ENCODE peak calls at places on chromosomes 3 and 15, in seven cellular contexts. One of them, this sample, is unnamed.

GRCh38 chr15:68816795-68817303 is 3.8 kb downstream of the ANP32A start:
- DNase-seq in GM06990: no peak
- DNase-seq in right lobe of liver: no peak
- DNase-seq in fibroblast of lung: peak
- DNase-seq in nephron progenitor cell: no peak
- DNase-seq in fibroblast of mammary gland: peak
- DNase-seq in NB4: peak
- DNase-seq in this sample: peak

GRCh38 chr3:115660646-115661442 is 37.5 kb downstream of the GAP43 start:
- DNase-seq in GM06990: peak
- DNase-seq in right lobe of liver: no peak
- DNase-seq in fibroblast of lung: peak
- DNase-seq in nephron progenitor cell: no peak
- DNase-seq in fibroblast of mammary gland: no peak
- DNase-seq in NB4: peak
- DNase-seq in this sample: no peak

GRCh38 chr15:96309143-96309542 is 21.4 kb upstream of the NR2F2 start:
- DNase-seq in GM06990: no peak
- DNase-seq in right lobe of liver: no peak
- DNase-seq in fibroblast of lung: no peak
- DNase-seq in nephron progenitor cell: no peak
- DNase-seq in fibroblast of mammary gland: no peak
- DNase-seq in NB4: no peak
- DNase-seq in this sample: no peak

GRCh38 chr15:74752011-74752410 is 3.4 kb downstream of the CYP1A2 start:
- DNase-seq in GM06990: no peak
- DNase-seq in right lobe of liver: no peak
- DNase-seq in fibroblast of lung: no peak
- DNase-seq in nephron progenitor cell: no peak
- DNase-seq in fibroblast of mammary gland: no peak
- DNase-seq in NB4: no peak
- DNase-seq in this sample: no peak

GRCh38 chr15:86355798-86356197 is 276.1 kb downstream of the AGBL1 start:
- DNase-seq in GM06990: no peak
- DNase-seq in right lobe of liver: no peak
- DNase-seq in fibroblast of lung: no peak
- DNase-seq in nephron progenitor cell: peak
- DNase-seq in fibroblast of mammary gland: no peak
- DNase-seq in NB4: peak
- DNase-seq in this sample: no peak

GRCh38 chr3:126621171-126621570 is 33.8 kb downstream of the TXNRD3 start:
- DNase-seq in GM06990: no peak
- DNase-seq in right lobe of liver: no peak
- DNase-seq in fibroblast of lung: peak
- DNase-seq in nephron progenitor cell: no peak
- DNase-seq in fibroblast of mammary gland: peak
- DNase-seq in NB4: no peak
- DNase-seq in this sample: no peak

GRCh38 chr15:47757331-47757730 is 40.0 kb downstream of the SEMA6D start:
- DNase-seq in GM06990: no peak
- DNase-seq in right lobe of liver: no peak
- DNase-seq in fibroblast of lung: no peak
- DNase-seq in nephron progenitor cell: no peak
- DNase-seq in fibroblast of mammary gland: no peak
- DNase-seq in NB4: no peak
- DNase-seq in this sample: no peak

GRCh38 chr3:67907735-67908134 is 253.3 kb upstream of the SUCLG2 start:
- DNase-seq in GM06990: no peak
- DNase-seq in right lobe of liver: no peak
- DNase-seq in fibroblast of lung: no peak
- DNase-seq in nephron progenitor cell: no peak
- DNase-seq in fibroblast of mammary gland: no peak
- DNase-seq in NB4: no peak
- DNase-seq in this sample: no peak

GRCh38 chr3:183844606-183845005 is 19.2 kb upstream of the MAP6D1 start:
- DNase-seq in GM06990: no peak
- DNase-seq in right lobe of liver: no peak
- DNase-seq in fibroblast of lung: peak
- DNase-seq in nephron progenitor cell: no peak
- DNase-seq in fibroblast of mammary gland: peak
- DNase-seq in NB4: no peak
- DNase-seq in this sample: no peak

GRCh38 chr15:44712108-44713005 is 1.0 kb downstream of the B2M start:
- DNase-seq in GM06990: peak
- DNase-seq in right lobe of liver: peak
- DNase-seq in fibroblast of lung: peak
- DNase-seq in nephron progenitor cell: no peak
- DNase-seq in fibroblast of mammary gland: peak
- DNase-seq in NB4: peak
- DNase-seq in this sample: peak

GRCh38 chr3:10361375-10361774 is 40.5 kb upstream of the SEC13 start:
- DNase-seq in GM06990: no peak
- DNase-seq in right lobe of liver: no peak
- DNase-seq in fibroblast of lung: no peak
- DNase-seq in nephron progenitor cell: no peak
- DNase-seq in fibroblast of mammary gland: no peak
- DNase-seq in NB4: no peak
- DNase-seq in this sample: no peak

GRCh38 chr15:38627684-38628277 is 63.2 kb upstream of the RASGRP1 start:
- DNase-seq in GM06990: no peak
- DNase-seq in right lobe of liver: no peak
- DNase-seq in fibroblast of lung: no peak
- DNase-seq in nephron progenitor cell: no peak
- DNase-seq in fibroblast of mammary gland: no peak
- DNase-seq in NB4: no peak
- DNase-seq in this sample: no peak

GRCh38 chr3:134917631-134918030 is 122.6 kb downstream of the EPHB1 start:
- DNase-seq in GM06990: no peak
- DNase-seq in right lobe of liver: no peak
- DNase-seq in fibroblast of lung: no peak
- DNase-seq in nephron progenitor cell: no peak
- DNase-seq in fibroblast of mammary gland: peak
- DNase-seq in NB4: no peak
- DNase-seq in this sample: no peak

GRCh38 chr15:52172869-52173268 is 18.3 kb downstream of the GNB5 start:
- DNase-seq in GM06990: no peak
- DNase-seq in right lobe of liver: no peak
- DNase-seq in fibroblast of lung: no peak
- DNase-seq in nephron progenitor cell: no peak
- DNase-seq in fibroblast of mammary gland: no peak
- DNase-seq in NB4: no peak
- DNase-seq in this sample: no peak

GRCh38 chr15:68700395-68701123 is 120.1 kb downstream of the ANP32A start:
- DNase-seq in GM06990: no peak
- DNase-seq in right lobe of liver: no peak
- DNase-seq in fibroblast of lung: peak
- DNase-seq in nephron progenitor cell: peak
- DNase-seq in fibroblast of mammary gland: peak
- DNase-seq in NB4: no peak
- DNase-seq in this sample: no peak

GRCh38 chr15:71118881-71119632 is 3.8 kb downstream of the THSD4 start:
- DNase-seq in GM06990: no peak
- DNase-seq in right lobe of liver: no peak
- DNase-seq in fibroblast of lung: no peak
- DNase-seq in nephron progenitor cell: no peak
- DNase-seq in fibroblast of mammary gland: no peak
- DNase-seq in NB4: no peak
- DNase-seq in this sample: no peak

DNA sequence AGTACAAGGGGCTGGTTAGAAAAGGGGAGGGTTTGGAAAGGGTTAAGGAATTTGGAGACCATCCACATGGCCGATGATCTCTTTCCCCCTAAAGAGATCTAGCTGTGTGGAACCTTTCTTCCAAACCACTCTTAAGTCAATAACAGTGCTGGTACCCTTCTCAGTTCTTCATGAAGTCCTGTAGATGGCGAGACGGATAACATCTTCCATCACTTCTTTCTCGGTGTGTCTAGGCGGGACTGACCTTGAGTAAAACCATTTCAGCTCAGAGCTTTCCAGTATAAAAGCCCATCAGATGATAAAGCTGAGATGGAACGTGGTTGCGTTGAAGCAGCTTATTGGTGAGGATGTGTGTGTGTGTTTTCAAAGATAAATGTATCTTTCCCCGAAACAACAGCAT is 151.5 kb upstream of the BHLHE40 start:
- DNase-seq in GM06990: no peak
- DNase-seq in right lobe of liver: no peak
- DNase-seq in fibroblast of lung: no peak
- DNase-seq in nephron progenitor cell: no peak
- DNase-seq in fibroblast of mammary gland: peak
- DNase-seq in NB4: peak
- DNase-seq in this sample: no peak
- TF ChIP-seq CTCF in GM06990: no peak
- TF ChIP-seq CTCF in right lobe of liver: no peak
- TF ChIP-seq CTCF in fibroblast of lung: no peak
- TF ChIP-seq CTCF in nephron progenitor cell: no peak
- TF ChIP-seq CTCF in fibroblast of mammary gland: no peak
- TF ChIP-seq CTCF in NB4: no peak
- TF ChIP-seq CTCF in this sample: no peak

GRCh38 chr15:43209059-43209824 is 11.6 kb downstream of the EPB42 start:
- DNase-seq in GM06990: no peak
- DNase-seq in right lobe of liver: peak
- DNase-seq in fibroblast of lung: no peak
- DNase-seq in nephron progenitor cell: peak
- DNase-seq in fibroblast of mammary gland: no peak
- DNase-seq in NB4: peak
- DNase-seq in this sample: peak
- TF ChIP-seq CTCF in GM06990: peak
- TF ChIP-seq CTCF in right lobe of liver: no peak
- TF ChIP-seq CTCF in fibroblast of lung: no peak
- TF ChIP-seq CTCF in nephron progenitor cell: peak
- TF ChIP-seq CTCF in fibroblast of mammary gland: no peak
- TF ChIP-seq CTCF in NB4: peak
- TF ChIP-seq CTCF in this sample: no peak

GRCh38 chr3:171460226-171461086 is at the start of gene TNIK:
- DNase-seq in GM06990: peak
- DNase-seq in right lobe of liver: peak
- DNase-seq in fibroblast of lung: peak
- DNase-seq in nephron progenitor cell: peak
- DNase-seq in fibroblast of mammary gland: peak
- DNase-seq in NB4: peak
- DNase-seq in this sample: peak
- TF ChIP-seq CTCF in GM06990: no peak
- TF ChIP-seq CTCF in right lobe of liver: peak
- TF ChIP-seq CTCF in fibroblast of lung: peak
- TF ChIP-seq CTCF in nephron progenitor cell: no peak
- TF ChIP-seq CTCF in fibroblast of mammary gland: no peak
- TF ChIP-seq CTCF in NB4: no peak
- TF ChIP-seq CTCF in this sample: no peak

DNA sequence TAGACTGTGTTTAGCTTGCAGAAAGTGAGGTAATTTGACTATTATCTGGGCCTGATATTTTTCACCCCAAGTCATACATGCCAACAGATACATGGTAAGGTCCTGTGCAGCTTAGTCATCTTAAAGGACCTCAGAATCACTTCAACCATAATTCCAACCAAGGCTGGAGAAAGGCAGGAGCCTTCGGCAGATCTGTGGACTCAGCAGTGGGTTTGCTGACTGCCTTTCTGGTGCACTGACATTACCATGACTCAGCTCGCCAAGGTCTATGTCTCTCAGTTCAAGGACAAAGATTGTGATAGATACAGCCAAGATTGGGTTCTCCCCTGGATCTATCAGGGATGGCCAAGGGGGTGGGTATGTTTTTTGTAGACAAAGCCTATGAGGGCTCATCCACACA is 32.7 kb downstream of the LYZL4 start:
- DNase-seq in GM06990: no peak
- DNase-seq in right lobe of liver: no peak
- DNase-seq in fibroblast of lung: no peak
- DNase-seq in nephron progenitor cell: no peak
- DNase-seq in fibroblast of mammary gland: peak
- DNase-seq in NB4: no peak
- DNase-seq in this sample: no peak
- TF ChIP-seq CTCF in GM06990: no peak
- TF ChIP-seq CTCF in right lobe of liver: no peak
- TF ChIP-seq CTCF in fibroblast of lung: no peak
- TF ChIP-seq CTCF in nephron progenitor cell: no peak
- TF ChIP-seq CTCF in fibroblast of mammary gland: no peak
- TF ChIP-seq CTCF in NB4: no peak
- TF ChIP-seq CTCF in this sample: no peak

GRCh38 chr3:100149713-100150112 is 35.4 kb upstream of the FILIP1L start:
- DNase-seq in GM06990: no peak
- DNase-seq in right lobe of liver: no peak
- DNase-seq in fibroblast of lung: no peak
- DNase-seq in nephron progenitor cell: no peak
- DNase-seq in fibroblast of mammary gland: no peak
- DNase-seq in NB4: no peak
- DNase-seq in this sample: no peak

GRCh38 chr3:100140976-100141375 is 26.7 kb upstream of the FILIP1L start:
- DNase-seq in GM06990: no peak
- DNase-seq in right lobe of liver: no peak
- DNase-seq in fibroblast of lung: no peak
- DNase-seq in nephron progenitor cell: no peak
- DNase-seq in fibroblast of mammary gland: peak
- DNase-seq in NB4: no peak
- DNase-seq in this sample: no peak

GRCh38 chr3:100141576-100141975 is 27.3 kb upstream of the FILIP1L start:
- DNase-seq in GM06990: no peak
- DNase-seq in right lobe of liver: no peak
- DNase-seq in fibroblast of lung: no peak
- DNase-seq in nephron progenitor cell: no peak
- DNase-seq in fibroblast of mammary gland: peak
- DNase-seq in NB4: no peak
- DNase-seq in this sample: no peak

GRCh38 chr3:100149130-100149529 is 34.8 kb upstream of the FILIP1L start:
- DNase-seq in GM06990: no peak
- DNase-seq in right lobe of liver: no peak
- DNase-seq in fibroblast of lung: no peak
- DNase-seq in nephron progenitor cell: no peak
- DNase-seq in fibroblast of mammary gland: no peak
- DNase-seq in NB4: no peak
- DNase-seq in this sample: no peak

DNA sequence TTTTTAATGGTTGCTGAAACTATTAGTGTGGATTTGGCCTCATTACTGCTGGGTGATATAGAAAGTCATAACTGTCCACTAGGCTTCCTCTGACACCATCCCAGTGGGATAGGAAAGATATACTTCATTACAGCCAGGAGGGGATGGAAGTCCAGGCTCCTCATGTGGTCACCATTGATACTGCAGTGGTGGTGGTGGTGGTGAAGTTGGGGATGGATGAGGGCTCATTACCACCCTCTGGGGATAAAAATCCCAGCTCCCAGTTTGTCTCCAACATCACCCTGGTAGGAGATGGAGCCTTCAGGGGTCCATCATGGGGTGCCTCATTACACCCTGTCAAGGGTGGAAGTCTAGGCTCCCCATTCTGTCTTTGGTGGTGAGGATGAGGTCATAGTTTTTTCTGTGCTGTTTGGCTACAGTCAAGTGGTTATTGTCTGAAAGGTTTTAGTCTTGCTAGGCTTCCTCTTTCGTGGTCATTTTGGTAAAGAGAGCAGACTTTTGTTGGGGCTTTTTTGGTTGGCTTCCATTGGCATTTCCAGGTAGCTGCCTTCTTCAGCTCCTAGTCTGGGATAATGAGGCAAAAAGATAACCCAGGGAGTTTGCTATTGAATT is 30.1 kb upstream of the FILIP1L start:
- DNase-seq in GM06990: peak
- DNase-seq in right lobe of liver: no peak
- DNase-seq in fibroblast of lung: no peak
- DNase-seq in nephron progenitor cell: no peak
- DNase-seq in fibroblast of mammary gland: no peak
- DNase-seq in NB4: peak
- DNase-seq in this sample: peak
- TF ChIP-seq CTCF in GM06990: no peak
- TF ChIP-seq CTCF in right lobe of liver: no peak
- TF ChIP-seq CTCF in fibroblast of lung: no peak
- TF ChIP-seq CTCF in nephron progenitor cell: no peak
- TF ChIP-seq CTCF in fibroblast of mammary gland: no peak
- TF ChIP-seq CTCF in NB4: no peak
- TF ChIP-seq CTCF in this sample: no peak